ENCODE peak calls at places on chromosome 6, in four cellular contexts. One of them, this sample, is unnamed.
A peak's percentile ranks its signal among the peaks of the same experiment; 100 is the strongest.

GRCh38 chr6:167984144-167984719 is 13.2 kb upstream of the KIF25 start:
- DNase-seq in HL-60: no peak
- DNase-seq in cardiac fibroblast: no peak
- DNase-seq in fibroblast of mammary gland: no peak
- DNase-seq in this sample: no peak

GRCh38 chr6:80742481-80742880 is 636.0 kb downstream of the BCKDHB start:
- DNase-seq in HL-60: peak; percentile 3
- DNase-seq in cardiac fibroblast: peak; percentile 74
- DNase-seq in fibroblast of mammary gland: peak; percentile 64
- DNase-seq in this sample: peak; percentile 9

GRCh38 chr6:41209547-41209951 is 8.6 kb upstream of the TREML2 start:
- DNase-seq in HL-60: no peak
- DNase-seq in cardiac fibroblast: no peak
- DNase-seq in fibroblast of mammary gland: no peak
- DNase-seq in this sample: no peak

GRCh38 chr6:21942910-21943309 is 349.4 kb downstream of the SOX4 start:
- DNase-seq in HL-60: no peak
- DNase-seq in cardiac fibroblast: peak; percentile 49
- DNase-seq in fibroblast of mammary gland: peak; percentile 46
- DNase-seq in this sample: no peak

GRCh38 chr6:112409311-112409710 is 62.2 kb downstream of the RFPL4B start:
- DNase-seq in HL-60: no peak
- DNase-seq in cardiac fibroblast: no peak
- DNase-seq in fibroblast of mammary gland: no peak
- DNase-seq in this sample: no peak

GRCh38 chr6:163708459-163708858 is 293.9 kb downstream of the QKI start:
- DNase-seq in HL-60: no peak
- DNase-seq in cardiac fibroblast: no peak
- DNase-seq in fibroblast of mammary gland: peak; percentile 40
- DNase-seq in this sample: no peak

GRCh38 chr6:29675561-29675960 is 5.4 kb downstream of the ZFP57 start:
- DNase-seq in HL-60: no peak
- DNase-seq in cardiac fibroblast: no peak
- DNase-seq in fibroblast of mammary gland: no peak
- DNase-seq in this sample: no peak

GRCh38 chr6:47308674-47309325 is 905 bp downstream of the TNFRSF21 start:
- DNase-seq in HL-60: peak; percentile 13
- DNase-seq in cardiac fibroblast: peak; percentile 60
- DNase-seq in fibroblast of mammary gland: peak; percentile 26
- DNase-seq in this sample: no peak

GRCh38 chr6:134358320-134358719 is 40.4 kb upstream of the SGK1 start:
- DNase-seq in HL-60: peak; percentile 29
- DNase-seq in cardiac fibroblast: peak; percentile 93
- DNase-seq in fibroblast of mammary gland: peak; percentile 59
- DNase-seq in this sample: no peak

GRCh38 chr6:45423901-45424627 is 46.3 kb upstream of the SUPT3H start:
- DNase-seq in HL-60: peak; percentile 60
- DNase-seq in cardiac fibroblast: no peak
- DNase-seq in fibroblast of mammary gland: no peak
- DNase-seq in this sample: no peak

GRCh38 chr6:5730586-5731263 is 276.0 kb downstream of the NRN1 start:
- DNase-seq in HL-60: no peak
- DNase-seq in cardiac fibroblast: peak; percentile 18
- DNase-seq in fibroblast of mammary gland: peak; percentile 67
- DNase-seq in this sample: no peak

GRCh38 chr6:114007451-114007953 is 36.6 kb upstream of the HDAC2 start:
- DNase-seq in HL-60: no peak
- DNase-seq in cardiac fibroblast: no peak
- DNase-seq in fibroblast of mammary gland: no peak
- DNase-seq in this sample: no peak

GRCh38 chr6:166620478-166621113 is 6.5 kb downstream of the RPS6KA2 start:
- DNase-seq in HL-60: no peak
- DNase-seq in cardiac fibroblast: peak; percentile 48
- DNase-seq in fibroblast of mammary gland: no peak
- DNase-seq in this sample: no peak

GRCh38 chr6:148203970-148204369 is 138.7 kb upstream of the SASH1 start:
- DNase-seq in HL-60: peak; percentile 91
- DNase-seq in cardiac fibroblast: peak; percentile 69
- DNase-seq in fibroblast of mammary gland: peak; percentile 72
- DNase-seq in this sample: no peak

GRCh38 chr6:2465336-2465735 is 219.9 kb upstream of the GMDS start:
- DNase-seq in HL-60: no peak
- DNase-seq in cardiac fibroblast: no peak
- DNase-seq in fibroblast of mammary gland: no peak
- DNase-seq in this sample: no peak

GRCh38 chr6:35385457-35386202 is 43.3 kb downstream of the PPARD start:
- DNase-seq in HL-60: no peak
- DNase-seq in cardiac fibroblast: peak; percentile 31
- DNase-seq in fibroblast of mammary gland: peak; percentile 42
- DNase-seq in this sample: no peak

GRCh38 chr6:16481680-16482079 is 243.3 kb downstream of the GMPR start:
- DNase-seq in HL-60: no peak
- DNase-seq in cardiac fibroblast: no peak
- DNase-seq in fibroblast of mammary gland: no peak
- DNase-seq in this sample: no peak
- H3K4me3 ChIP-seq in HL-60: no peak overlapping the region
- H3K4me3 ChIP-seq in cardiac fibroblast: no peak overlapping the region
- H3K4me3 ChIP-seq in fibroblast of mammary gland: no peak overlapping the region
- H3K4me3 ChIP-seq in this sample: no peak overlapping the region

GRCh38 chr6:170057034-170057734 is 233.7 kb downstream of the DLL1 start:
- DNase-seq in HL-60: no peak
- DNase-seq in cardiac fibroblast: no peak
- DNase-seq in fibroblast of mammary gland: no peak
- DNase-seq in this sample: no peak

GRCh38 chr6:170052991-170053821 is 237.7 kb downstream of the DLL1 start:
- DNase-seq in HL-60: no peak
- DNase-seq in cardiac fibroblast: no peak
- DNase-seq in fibroblast of mammary gland: no peak
- DNase-seq in this sample: no peak

GRCh38 chr6:170051229-170052172 is 239.4 kb downstream of the DLL1 start:
- DNase-seq in HL-60: no peak
- DNase-seq in cardiac fibroblast: no peak
- DNase-seq in fibroblast of mammary gland: no peak
- DNase-seq in this sample: no peak

GRCh38 chr6:170056329-170056728 is 234.5 kb downstream of the DLL1 start:
- DNase-seq in HL-60: no peak
- DNase-seq in cardiac fibroblast: no peak
- DNase-seq in fibroblast of mammary gland: no peak
- DNase-seq in this sample: no peak

DNA sequence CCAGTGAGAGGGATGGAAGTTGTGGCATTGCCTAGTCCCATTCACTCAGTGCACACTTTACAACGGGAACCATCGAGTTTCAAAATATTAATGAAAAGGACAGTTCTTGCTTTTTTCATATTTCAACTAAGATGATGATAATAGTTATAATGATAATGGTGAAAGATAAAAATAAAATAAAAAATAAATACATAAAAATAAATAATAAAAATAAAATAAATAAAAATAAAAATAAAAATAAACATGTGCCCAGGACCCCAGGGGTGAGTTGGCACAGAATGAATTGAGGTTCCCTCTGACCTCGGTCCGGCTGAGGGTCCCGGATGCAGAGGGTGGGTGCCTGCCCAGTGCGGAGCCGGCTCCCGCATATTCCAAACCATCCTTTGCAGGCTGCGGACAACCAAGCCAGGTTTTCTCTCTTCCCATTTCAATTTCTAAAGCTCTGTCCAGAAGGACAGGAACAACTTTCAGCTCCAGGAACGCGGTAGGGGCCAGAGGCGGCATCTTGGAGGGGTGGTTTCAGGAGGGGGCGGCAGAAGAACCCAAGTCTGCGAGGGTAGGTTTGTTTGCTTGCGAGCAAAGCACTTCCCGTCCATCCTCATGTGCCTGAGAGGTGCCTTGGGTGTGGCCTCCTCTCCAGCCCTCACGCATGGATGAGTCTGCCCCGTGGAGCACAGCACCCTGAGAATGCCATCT is 236.8 kb downstream of the DLL1 start:
- DNase-seq in HL-60: no peak
- DNase-seq in cardiac fibroblast: no peak
- DNase-seq in fibroblast of mammary gland: no peak
- DNase-seq in this sample: no peak
- TF ChIP-seq CTCF in HL-60: no peak
- TF ChIP-seq CTCF in cardiac fibroblast: no peak
- TF ChIP-seq CTCF in fibroblast of mammary gland: no peak
- TF ChIP-seq CTCF in this sample: no peak

GRCh38 chr6:116017546-116018276 is 43.0 kb downstream of the FRK start:
- DNase-seq in HL-60: no peak
- DNase-seq in cardiac fibroblast: no peak
- DNase-seq in fibroblast of mammary gland: no peak
- DNase-seq in this sample: no peak

GRCh38 chr6:116018976-116019375 is 41.7 kb downstream of the FRK start:
- DNase-seq in HL-60: no peak
- DNase-seq in cardiac fibroblast: no peak
- DNase-seq in fibroblast of mammary gland: no peak
- DNase-seq in this sample: no peak

GRCh38 chr6:116015983-116016382 is 44.7 kb downstream of the FRK start:
- DNase-seq in HL-60: no peak
- DNase-seq in cardiac fibroblast: no peak
- DNase-seq in fibroblast of mammary gland: no peak
- DNase-seq in this sample: no peak

GRCh38 chr6:116015560-116015959 is 45.1 kb downstream of the FRK start:
- DNase-seq in HL-60: no peak
- DNase-seq in cardiac fibroblast: no peak
- DNase-seq in fibroblast of mammary gland: no peak
- DNase-seq in this sample: no peak

DNA sequence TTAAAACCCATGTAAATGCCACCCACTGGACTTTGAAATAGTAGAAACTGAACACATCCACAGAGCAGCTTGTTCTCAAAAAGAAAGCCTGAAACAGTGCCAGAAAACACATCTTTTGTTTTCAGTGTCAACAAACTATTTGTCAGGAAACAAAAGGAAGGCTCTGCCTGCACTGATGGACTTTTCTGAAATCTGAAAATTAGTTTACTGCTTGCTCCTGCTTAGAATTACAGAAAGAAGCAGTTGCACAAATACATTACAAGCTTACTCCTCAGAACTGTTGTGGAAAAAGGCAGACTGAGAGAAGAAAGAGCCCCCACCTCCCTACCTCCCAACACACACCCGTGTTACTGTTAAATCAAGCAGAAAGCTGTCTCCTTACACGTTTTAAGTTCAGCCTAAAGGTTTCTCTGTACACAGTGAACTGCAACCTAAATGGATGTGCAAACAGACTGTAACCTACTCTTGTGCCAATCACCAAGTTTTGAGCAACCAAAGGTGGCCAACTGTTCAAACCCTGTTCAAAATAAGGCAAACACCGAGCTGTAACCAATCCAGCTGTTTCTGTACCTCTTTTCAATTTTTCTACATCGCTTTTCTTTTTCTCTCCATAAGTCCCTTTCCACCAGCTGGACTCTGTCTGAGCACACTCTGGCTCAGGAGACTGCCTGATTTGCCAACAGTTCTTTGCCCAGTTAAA is 43.7 kb downstream of the FRK start:
- DNase-seq in HL-60: no peak
- DNase-seq in cardiac fibroblast: peak; percentile 34
- DNase-seq in fibroblast of mammary gland: no peak
- DNase-seq in this sample: no peak
- H3K4me3 ChIP-seq in HL-60: no peak overlapping the region
- H3K4me3 ChIP-seq in cardiac fibroblast: no peak overlapping the region
- H3K4me3 ChIP-seq in fibroblast of mammary gland: no peak overlapping the region
- H3K4me3 ChIP-seq in this sample: no peak overlapping the region

DNA sequence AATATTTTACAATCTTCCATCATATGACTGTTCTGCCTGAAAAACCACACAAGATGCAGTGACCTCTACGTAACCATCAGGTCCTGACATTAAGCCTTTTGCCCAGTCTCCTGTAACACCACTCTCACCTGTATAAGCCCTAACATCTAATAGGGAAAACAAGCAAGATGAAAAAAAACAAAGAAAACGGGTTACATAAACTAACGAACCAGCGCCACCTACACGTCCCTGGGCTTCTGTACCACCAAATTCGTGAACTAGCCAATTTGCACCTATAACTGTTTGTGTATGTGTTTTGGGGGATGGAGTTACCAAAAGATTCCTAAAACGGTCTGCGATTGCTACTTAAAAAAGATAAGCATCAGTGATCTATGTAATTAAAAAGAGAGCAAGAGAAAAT is 70.2 kb downstream of the BLOC1S5 start:
- DNase-seq in HL-60: no peak
- DNase-seq in cardiac fibroblast: no peak
- DNase-seq in fibroblast of mammary gland: no peak
- DNase-seq in this sample: no peak
- TF ChIP-seq CTCF in HL-60: no peak
- TF ChIP-seq CTCF in cardiac fibroblast: no peak
- TF ChIP-seq CTCF in fibroblast of mammary gland: no peak
- TF ChIP-seq CTCF in this sample: no peak